ENCODE peak calls at places on chromosomes 12 and 14, in eight cellular contexts. X is AG09319; W is heart right ventricle; T is kidney; L is CD4-positive, alpha-beta T cell; B is neural crest cell; J is lower leg skin; Z is B cell. G is an unnamed sample.

GRCh38 chr12:40474630-40475029 is 217.6 kb upstream of the CNTN1 start:
- DNase-seq in X (no peak), T (no peak), Z (no peak), J (no peak), B (no peak), W (no peak), L (no peak), G (no peak)

GRCh38 chr14:93889739-93890138 is 37.4 kb upstream of the FAM181A start:
- DNase-seq in B (no peak), J (no peak), T (no peak), X (no peak), L (no peak), W (no peak), Z (no peak), G (no peak)

GRCh38 chr12:1881936-1882335 is 36.5 kb downstream of the CACNA2D4 start:
- DNase-seq in W (no peak), L (no peak), X (no peak), J (no peak), T (peak), Z (no peak), B (no peak), G (no peak)

GRCh38 chr14:80456200-80456599 is 244.9 kb upstream of the DIO2 start:
- DNase-seq in X (no peak), J (no peak), W (no peak), T (no peak), B (no peak), Z (no peak), L (no peak), G (no peak)

GRCh38 chr12:120010661-120011230 is 21.7 kb downstream of the BICDL1 start:
- DNase-seq in J (no peak), W (no peak), T (no peak), X (no peak), L (no peak), B (no peak), Z (no peak), G (no peak)

GRCh38 chr14:101774814-101775213 is 13.3 kb downstream of the PPP2R5C start:
- DNase-seq in J (no peak), Z (no peak), X (no peak), B (no peak), T (no peak), W (no peak), L (no peak), G (no peak)

GRCh38 chr14:92352158-92352985 is 29.4 kb downstream of the SLC24A4 start:
- DNase-seq in L (no peak), W (no peak), B (no peak), Z (no peak), J (no peak), T (no peak), X (no peak), G (no peak)

GRCh38 chr12:39605501-39605900 is 14.1 kb downstream of the ABCD2 start:
- DNase-seq in L (no peak), Z (no peak), T (no peak), W (no peak), B (no peak), J (no peak), X (no peak), G (no peak)

GRCh38 chr14:53055003-53055402 is 98.1 kb downstream of the DDHD1 start:
- DNase-seq in X (peak), L (no peak), W (no peak), J (no peak), T (no peak), B (no peak), Z (no peak), G (no peak)

GRCh38 chr14:100294213-100294962 is 11.9 kb downstream of the SLC25A29 start:
- DNase-seq in Z (peak), W (no peak), J (no peak), L (no peak), B (no peak), T (peak), X (no peak), G (no peak)

GRCh38 chr12:64273527-64274403 is 51.7 kb upstream of the KICS2 start:
- DNase-seq in T (no peak), W (no peak), Z (no peak), X (no peak), J (no peak), L (peak), B (peak), G (no peak)

GRCh38 chr12:105256921-105257320 is 20.9 kb upstream of the APPL2 start:
- DNase-seq in J (no peak), W (no peak), Z (no peak), L (no peak), B (no peak), T (no peak), X (no peak), G (no peak)

GRCh38 chr12:31876568-31877424 is 82.4 kb upstream of the RESF1 start:
- DNase-seq in J (peak), W (peak), T (no peak), X (no peak), B (no peak), L (no peak), Z (no peak), G (no peak)

GRCh38 chr14:53491256-53491905 is 338.3 kb upstream of the DDHD1 start:
- DNase-seq in L (no peak), W (no peak), Z (no peak), T (no peak), J (no peak), B (no peak), X (no peak), G (no peak)

GRCh38 chr12:17108877-17109520 is 503.0 kb upstream of the LMO3 start:
- DNase-seq in T (no peak), B (no peak), J (no peak), W (no peak), L (no peak), Z (no peak), X (no peak), G (no peak)

GRCh38 chr12:109192358-109192757 is 76.0 kb downstream of the ACACB start:
- DNase-seq in B (no peak), X (no peak), T (no peak), W (no peak), Z (no peak), L (no peak), J (no peak), G (no peak)

GRCh38 chr12:70180140-70180539 is 63.1 kb upstream of the CNOT2 start:
- DNase-seq in L (no peak), T (no peak), W (no peak), J (no peak), B (no peak), Z (no peak), X (no peak), G (no peak)

GRCh38 chr12:112007945-112008344 is 5.0 kb downstream of the TMEM116 start:
- DNase-seq in W (no peak), X (no peak), B (no peak), L (no peak), J (no peak), T (peak), Z (no peak), G (no peak)

GRCh38 chr12:22691319-22691718 is 66.3 kb downstream of the ETNK1 start:
- DNase-seq in J (no peak), Z (no peak), W (no peak), B (no peak), L (no peak), T (no peak), X (no peak), G (no peak)

GRCh38 chr12:34393821-34394150 is 371.5 kb downstream of the ALG10 start:
- DNase-seq in B (no peak), T (peak), Z (no peak), X (no peak), J (no peak), W (no peak), L (no peak), G (no peak)

GRCh38 chr12:84502907-84503787 is 409.5 kb downstream of the SLC6A15 start:
- DNase-seq in J (no peak), B (peak), W (peak), Z (no peak), T (no peak), X (no peak), L (no peak), G (no peak)

GRCh38 chr14:100604709-100605108 is 17.5 kb upstream of the BEGAIN start:
- DNase-seq in B (no peak), Z (no peak), X (no peak), L (no peak), T (peak), J (no peak), W (no peak), G (no peak)

GRCh38 chr14:94775875-94776217 is 5.9 kb upstream of the GSC start:
- DNase-seq in T (no peak), L (no peak), W (no peak), B (no peak), J (no peak), X (no peak), Z (no peak), G (no peak)

GRCh38 chr12:53975019-53975815 is 463 bp upstream of the HOTAIR start:
- DNase-seq in W (no peak), L (no peak), B (no peak), J (no peak), T (no peak), X (no peak), Z (no peak), G (no peak)

DNA sequence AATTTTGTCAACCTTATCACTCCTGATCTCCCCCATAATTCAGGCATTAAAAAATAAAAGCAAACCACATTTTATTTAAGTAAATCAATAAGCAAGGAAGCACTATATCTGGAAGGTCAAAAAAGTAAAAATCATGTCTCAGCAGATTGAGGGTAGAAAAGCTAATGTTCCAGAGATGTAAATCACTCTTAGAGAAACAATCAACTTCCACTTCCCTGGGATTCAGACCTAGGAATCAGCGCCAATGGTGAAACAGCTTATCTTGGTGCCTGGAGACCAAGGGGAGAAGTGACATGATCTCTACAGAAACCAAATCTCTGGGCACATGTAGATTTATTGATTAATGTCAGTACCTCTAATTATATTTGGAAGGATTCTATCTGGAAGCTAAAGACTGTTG is 10.9 kb upstream of the SNX6 start:
- DNase-seq in W (no peak), B (no peak), X (no peak), L (no peak), Z (no peak), J (no peak), T (no peak), G (no peak)
- TF ChIP-seq CTCF in W (no peak), B (no peak), X (no peak), L (no peak), Z (no peak), J (no peak), T (no peak), G (no peak)

GRCh38 chr14:68792022-68792829 is 641 bp downstream of the ZFP36L1 start:
- DNase-seq in X (no peak), Z (no peak), B (no peak), W (no peak), T (peak), L (no peak), J (no peak), G (no peak)

GRCh38 chr14:68794130-68794855 is 1.4 kb upstream of the ZFP36L1 start:
- DNase-seq in T (peak), Z (peak), W (peak), J (peak), X (peak), L (peak), B (no peak), G (peak)

GRCh38 chr14:68793734-68794129 is 865 bp upstream of the ZFP36L1 start:
- DNase-seq in W (no peak), J (no peak), T (peak), Z (no peak), X (no peak), L (no peak), B (no peak), G (no peak)

GRCh38 chr14:68791078-68791983 is 1.5 kb downstream of the ZFP36L1 start:
- DNase-seq in L (no peak), Z (no peak), X (no peak), B (no peak), T (no peak), W (no peak), J (peak), G (no peak)

GRCh38 chr14:68792830-68793733 is at the start of gene ZFP36L1:
- DNase-seq in X (peak), L (peak), Z (peak), T (peak), B (peak), J (peak), W (peak), G (peak)
- TF ChIP-seq CTCF in X (no peak), L (no peak), Z (no peak), T (no peak), B (no peak), J (no peak), W (no peak), G (no peak)

GRCh38 chr12:75528692-75529091 is 17.3 kb upstream of the KRR1 start:
- DNase-seq in L (no peak), J (no peak), T (no peak), Z (no peak), W (no peak), X (no peak), B (no peak), G (no peak)

GRCh38 chr12:75525263-75525662 is 13.9 kb upstream of the KRR1 start:
- DNase-seq in B (no peak), J (no peak), Z (no peak), L (no peak), W (no peak), X (no peak), T (no peak), G (no peak)

GRCh38 chr12:75528272-75528671 is 16.9 kb upstream of the KRR1 start:
- DNase-seq in L (no peak), X (no peak), Z (no peak), B (no peak), T (no peak), J (no peak), W (no peak), G (no peak)

GRCh38 chr12:75529826-75530225 is 18.4 kb upstream of the KRR1 start:
- DNase-seq in Z (no peak), X (no peak), J (no peak), T (no peak), W (no peak), B (no peak), L (no peak), G (no peak)

GRCh38 chr12:75526655-75527511 is 15.5 kb upstream of the KRR1 start:
- DNase-seq in Z (no peak), X (no peak), J (no peak), T (no peak), B (peak), W (no peak), L (no peak), G (no peak)
- TF ChIP-seq CTCF in Z (peak), X (peak), J (no peak), T (peak), B (peak), W (peak), L (peak), G (peak)

DNA sequence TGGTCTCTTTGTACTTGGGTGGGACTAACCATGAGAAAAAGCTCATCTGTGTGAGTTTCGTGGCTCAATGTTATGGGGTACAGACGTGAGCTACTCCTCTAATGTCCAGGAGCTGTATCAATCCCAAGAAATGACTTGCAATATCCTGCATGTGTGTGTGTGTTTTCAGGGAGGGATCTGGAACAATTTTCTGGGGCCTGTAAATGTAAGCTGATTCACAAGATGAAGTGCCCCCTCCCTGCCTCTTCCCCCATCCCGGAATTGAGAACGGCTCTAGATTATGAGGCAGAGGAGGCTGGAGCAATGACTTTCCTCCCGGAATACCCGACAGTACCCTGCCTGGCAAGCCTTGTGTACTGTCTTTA is 53.9 kb downstream of the TMX1 start:
- DNase-seq in T (no peak), J (no peak), B (no peak), Z (no peak), L (no peak), W (no peak), X (no peak), G (no peak)
- TF ChIP-seq CTCF in T (no peak), J (no peak), B (no peak), Z (no peak), L (no peak), W (no peak), X (no peak), G (no peak)

DNA sequence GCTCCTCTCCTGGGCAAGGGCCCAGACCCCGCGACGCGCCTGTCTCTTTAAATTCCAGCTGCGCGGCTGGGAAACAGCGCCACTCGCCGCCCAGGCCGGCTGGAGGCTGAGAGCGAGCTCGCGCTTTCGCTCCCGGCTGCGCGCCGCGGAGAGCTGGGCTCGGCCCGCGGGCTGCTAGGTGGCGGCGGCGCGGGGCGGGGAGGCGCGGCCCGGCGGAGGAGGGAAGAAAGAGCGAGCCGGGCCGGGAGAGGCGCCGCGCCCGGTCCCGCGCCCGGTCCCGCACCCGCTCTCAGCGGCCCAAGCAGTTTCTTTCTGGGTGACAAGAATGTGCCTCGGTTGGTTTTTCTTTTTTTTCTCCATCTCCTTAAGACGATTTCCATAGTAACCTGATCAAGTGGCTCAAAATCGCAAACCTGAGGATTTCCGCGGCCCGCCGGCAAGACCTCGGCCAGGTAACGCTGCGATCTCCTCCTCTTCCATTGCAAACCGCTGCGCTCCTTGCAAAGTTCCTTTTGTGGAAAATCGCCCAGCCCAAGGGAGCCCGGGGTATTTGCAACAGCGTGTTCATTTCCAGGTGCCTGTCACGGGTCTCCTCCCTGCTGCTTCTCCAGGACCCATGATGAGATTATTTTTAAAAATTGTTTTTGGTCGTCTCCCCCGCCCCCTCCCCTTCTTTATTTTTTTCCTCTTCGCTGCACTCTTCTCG is 259.5 kb upstream of the E2F7 start:
- DNase-seq in X (peak), W (peak), L (no peak), B (peak), Z (no peak), J (peak), T (peak), G (no peak)
- TF ChIP-seq CTCF in X (peak), W (peak), L (no peak), B (peak), Z (no peak), J (no peak), T (peak), G (no peak)

GRCh38 chr12:82019533-82019932 is 260.4 kb upstream of the PPFIA2 start:
- DNase-seq in W (no peak), T (no peak), B (no peak), L (no peak), J (no peak), Z (no peak), X (no peak), G (no peak)
- TF ChIP-seq CTCF in W (no peak), T (peak), B (peak), L (no peak), J (no peak), Z (no peak), X (peak), G (no peak)